ENCODE peak calls at places on chromosomes 4 and X, in ten cellular contexts. One of them, this sample, is unnamed.

GRCh38 chr4:26032142-26032541 is 118.1 kb downstream of the SMIM20 start:
- DNase-seq in omental fat pad: no peak
- DNase-seq in Calu3: no peak
- DNase-seq in T1000: peak
- DNase-seq in pancreas: no peak
- DNase-seq in epithelial cell of esophagus: peak
- DNase-seq in AG08395: peak
- DNase-seq in fibroblast of lung: peak
- DNase-seq in upper lobe of right lung: no peak
- DNase-seq in smooth muscle cell of the brain vasculature: no peak
- DNase-seq in this sample: peak

GRCh38 chrX:53163436-53163835 is 61.6 kb downstream of the KDM5C start:
- DNase-seq in smooth muscle cell of the brain vasculature: no peak
- DNase-seq in Calu3: no peak
- DNase-seq in omental fat pad: no peak
- DNase-seq in fibroblast of lung: no peak
- DNase-seq in epithelial cell of esophagus: no peak
- DNase-seq in AG08395: no peak
- DNase-seq in pancreas: no peak
- DNase-seq in upper lobe of right lung: no peak
- DNase-seq in T1000: no peak
- DNase-seq in this sample: no peak

GRCh38 chr4:6339818-6340445 is 70.3 kb downstream of the WFS1 start:
- DNase-seq in upper lobe of right lung: no peak
- DNase-seq in pancreas: peak
- DNase-seq in T1000: no peak
- DNase-seq in fibroblast of lung: no peak
- DNase-seq in omental fat pad: no peak
- DNase-seq in AG08395: no peak
- DNase-seq in Calu3: no peak
- DNase-seq in smooth muscle cell of the brain vasculature: no peak
- DNase-seq in epithelial cell of esophagus: no peak
- DNase-seq in this sample: no peak

GRCh38 chrX:31039327-31039711 is 32.5 kb downstream of the FTHL17 start:
- DNase-seq in Calu3: no peak
- DNase-seq in omental fat pad: no peak
- DNase-seq in fibroblast of lung: no peak
- DNase-seq in epithelial cell of esophagus: no peak
- DNase-seq in smooth muscle cell of the brain vasculature: no peak
- DNase-seq in upper lobe of right lung: no peak
- DNase-seq in T1000: no peak
- DNase-seq in AG08395: no peak
- DNase-seq in pancreas: no peak
- DNase-seq in this sample: no peak

GRCh38 chrX:38664285-38664684 is 102.9 kb downstream of the TSPAN7 start:
- DNase-seq in Calu3: peak
- DNase-seq in fibroblast of lung: peak
- DNase-seq in pancreas: no peak
- DNase-seq in smooth muscle cell of the brain vasculature: peak
- DNase-seq in epithelial cell of esophagus: peak
- DNase-seq in omental fat pad: no peak
- DNase-seq in upper lobe of right lung: no peak
- DNase-seq in AG08395: peak
- DNase-seq in T1000: no peak
- DNase-seq in this sample: no peak

GRCh38 chr4:158111241-158111640 is 61.6 kb downstream of the GASK1B start:
- DNase-seq in omental fat pad: no peak
- DNase-seq in T1000: no peak
- DNase-seq in fibroblast of lung: peak
- DNase-seq in AG08395: no peak
- DNase-seq in Calu3: no peak
- DNase-seq in smooth muscle cell of the brain vasculature: no peak
- DNase-seq in epithelial cell of esophagus: peak
- DNase-seq in pancreas: no peak
- DNase-seq in upper lobe of right lung: no peak
- DNase-seq in this sample: no peak

GRCh38 chr4:8391972-8392371 is 48.6 kb downstream of the ACOX3 start:
- DNase-seq in epithelial cell of esophagus: peak
- DNase-seq in fibroblast of lung: peak
- DNase-seq in smooth muscle cell of the brain vasculature: peak
- DNase-seq in omental fat pad: no peak
- DNase-seq in upper lobe of right lung: no peak
- DNase-seq in Calu3: no peak
- DNase-seq in AG08395: peak
- DNase-seq in pancreas: no peak
- DNase-seq in T1000: no peak
- DNase-seq in this sample: no peak

GRCh38 chr4:145951931-145952330 is 13.3 kb upstream of the ZNF827 start:
- DNase-seq in epithelial cell of esophagus: peak
- DNase-seq in fibroblast of lung: no peak
- DNase-seq in AG08395: no peak
- DNase-seq in pancreas: no peak
- DNase-seq in omental fat pad: no peak
- DNase-seq in Calu3: no peak
- DNase-seq in smooth muscle cell of the brain vasculature: no peak
- DNase-seq in T1000: no peak
- DNase-seq in upper lobe of right lung: no peak
- DNase-seq in this sample: no peak

GRCh38 chr4:147865926-147866325 is 134.0 kb downstream of the ARHGAP10 start:
- DNase-seq in AG08395: no peak
- DNase-seq in upper lobe of right lung: no peak
- DNase-seq in epithelial cell of esophagus: peak
- DNase-seq in T1000: no peak
- DNase-seq in fibroblast of lung: peak
- DNase-seq in Calu3: no peak
- DNase-seq in smooth muscle cell of the brain vasculature: no peak
- DNase-seq in pancreas: no peak
- DNase-seq in omental fat pad: no peak
- DNase-seq in this sample: no peak

GRCh38 chr4:68291256-68291655 is 45.8 kb upstream of the TMPRSS11B start:
- DNase-seq in smooth muscle cell of the brain vasculature: no peak
- DNase-seq in epithelial cell of esophagus: no peak
- DNase-seq in fibroblast of lung: no peak
- DNase-seq in AG08395: no peak
- DNase-seq in upper lobe of right lung: no peak
- DNase-seq in Calu3: no peak
- DNase-seq in T1000: no peak
- DNase-seq in omental fat pad: no peak
- DNase-seq in pancreas: no peak
- DNase-seq in this sample: no peak

GRCh38 chrX:112613039-112613438 is 66.7 kb downstream of the LHFPL1 start:
- DNase-seq in AG08395: no peak
- DNase-seq in omental fat pad: no peak
- DNase-seq in pancreas: no peak
- DNase-seq in upper lobe of right lung: no peak
- DNase-seq in fibroblast of lung: peak
- DNase-seq in smooth muscle cell of the brain vasculature: no peak
- DNase-seq in epithelial cell of esophagus: no peak
- DNase-seq in T1000: no peak
- DNase-seq in Calu3: no peak
- DNase-seq in this sample: no peak

GRCh38 chr4:28388471-28388870 is 1527.8 kb downstream of the STIM2 start:
- DNase-seq in epithelial cell of esophagus: peak
- DNase-seq in omental fat pad: no peak
- DNase-seq in Calu3: no peak
- DNase-seq in fibroblast of lung: no peak
- DNase-seq in AG08395: no peak
- DNase-seq in smooth muscle cell of the brain vasculature: no peak
- DNase-seq in T1000: no peak
- DNase-seq in pancreas: no peak
- DNase-seq in upper lobe of right lung: no peak
- DNase-seq in this sample: no peak

GRCh38 chr4:35541888-35542213 is 702.5 kb downstream of the ARAP2 start:
- DNase-seq in epithelial cell of esophagus: no peak
- DNase-seq in upper lobe of right lung: no peak
- DNase-seq in Calu3: no peak
- DNase-seq in T1000: no peak
- DNase-seq in AG08395: no peak
- DNase-seq in fibroblast of lung: no peak
- DNase-seq in omental fat pad: no peak
- DNase-seq in pancreas: no peak
- DNase-seq in smooth muscle cell of the brain vasculature: no peak
- DNase-seq in this sample: no peak